ENCODE peak calls at places on chromosome 11, in nine cellular contexts. One of them, this sample, is unnamed.

GRCh38 chr11:75152090-75152489 is 1.2 kb downstream of the SLCO2B1 start:
- DNase-seq in PC-3: no peak
- DNase-seq in CD8-positive, alpha-beta memory T cell: no peak
- DNase-seq in HAP-1: no peak
- DNase-seq in DMS153: no peak
- DNase-seq in NCI-H1092 treated with DMSO at 0.1 percent for 48 hours: no peak
- DNase-seq in GM06990: no peak
- DNase-seq in GM13977: no peak
- DNase-seq in thyroid gland: no peak
- DNase-seq in this sample: no peak

GRCh38 chr11:67584205-67584880 is 731 bp downstream of the GSTP1 start:
- DNase-seq in thyroid gland: peak
- DNase-seq in PC-3: peak
- DNase-seq in GM06990: peak
- DNase-seq in CD8-positive, alpha-beta memory T cell: no peak
- DNase-seq in NCI-H1092 treated with DMSO at 0.1 percent for 48 hours: no peak
- DNase-seq in HAP-1: no peak
- DNase-seq in GM13977: peak
- DNase-seq in DMS153: peak
- DNase-seq in this sample: no peak

GRCh38 chr11:5369793-5370192 is 13.8 kb upstream of the OR51M1 start:
- DNase-seq in GM13977: peak
- DNase-seq in HAP-1: no peak
- DNase-seq in NCI-H1092 treated with DMSO at 0.1 percent for 48 hours: no peak
- DNase-seq in DMS153: no peak
- DNase-seq in PC-3: peak
- DNase-seq in thyroid gland: no peak
- DNase-seq in CD8-positive, alpha-beta memory T cell: no peak
- DNase-seq in GM06990: no peak
- DNase-seq in this sample: no peak

GRCh38 chr11:122360875-122361274 is 244.9 kb upstream of the BLID start:
- DNase-seq in PC-3: peak
- DNase-seq in GM06990: no peak
- DNase-seq in DMS153: no peak
- DNase-seq in NCI-H1092 treated with DMSO at 0.1 percent for 48 hours: no peak
- DNase-seq in CD8-positive, alpha-beta memory T cell: no peak
- DNase-seq in thyroid gland: no peak
- DNase-seq in HAP-1: no peak
- DNase-seq in GM13977: no peak
- DNase-seq in this sample: no peak

GRCh38 chr11:73963861-73964260 is 13.0 kb downstream of the DNAJB13 start:
- DNase-seq in GM06990: no peak
- DNase-seq in thyroid gland: no peak
- DNase-seq in HAP-1: no peak
- DNase-seq in NCI-H1092 treated with DMSO at 0.1 percent for 48 hours: no peak
- DNase-seq in DMS153: no peak
- DNase-seq in GM13977: no peak
- DNase-seq in PC-3: no peak
- DNase-seq in CD8-positive, alpha-beta memory T cell: no peak
- DNase-seq in this sample: no peak

GRCh38 chr11:17861036-17861755 is 126.6 kb downstream of the KCNC1 start:
- DNase-seq in GM13977: no peak
- DNase-seq in GM06990: no peak
- DNase-seq in thyroid gland: no peak
- DNase-seq in NCI-H1092 treated with DMSO at 0.1 percent for 48 hours: no peak
- DNase-seq in PC-3: no peak
- DNase-seq in DMS153: no peak
- DNase-seq in CD8-positive, alpha-beta memory T cell: no peak
- DNase-seq in HAP-1: no peak
- DNase-seq in this sample: no peak

GRCh38 chr11:9754041-9754471 is 90.2 kb downstream of the SWAP70 start:
- DNase-seq in HAP-1: no peak
- DNase-seq in thyroid gland: no peak
- DNase-seq in NCI-H1092 treated with DMSO at 0.1 percent for 48 hours: no peak
- DNase-seq in DMS153: no peak
- DNase-seq in GM06990: no peak
- DNase-seq in GM13977: no peak
- DNase-seq in CD8-positive, alpha-beta memory T cell: no peak
- DNase-seq in PC-3: no peak
- DNase-seq in this sample: no peak

GRCh38 chr11:81673001-81673400 is 1060.7 kb downstream of the FAM181B start:
- DNase-seq in HAP-1: no peak
- DNase-seq in GM06990: no peak
- DNase-seq in DMS153: no peak
- DNase-seq in PC-3: no peak
- DNase-seq in GM13977: no peak
- DNase-seq in NCI-H1092 treated with DMSO at 0.1 percent for 48 hours: no peak
- DNase-seq in CD8-positive, alpha-beta memory T cell: no peak
- DNase-seq in thyroid gland: no peak
- DNase-seq in this sample: no peak

GRCh38 chr11:67731583-67731982 is 57.2 kb upstream of the ALDH3B2 start:
- DNase-seq in GM06990: no peak
- DNase-seq in GM13977: no peak
- DNase-seq in HAP-1: peak
- DNase-seq in NCI-H1092 treated with DMSO at 0.1 percent for 48 hours: no peak
- DNase-seq in DMS153: no peak
- DNase-seq in CD8-positive, alpha-beta memory T cell: no peak
- DNase-seq in PC-3: peak
- DNase-seq in thyroid gland: no peak
- DNase-seq in this sample: no peak

GRCh38 chr11:15071556-15072255 is 1.7 kb upstream of the CALCB start:
- DNase-seq in CD8-positive, alpha-beta memory T cell: no peak
- DNase-seq in PC-3: no peak
- DNase-seq in thyroid gland: no peak
- DNase-seq in DMS153: no peak
- DNase-seq in NCI-H1092 treated with DMSO at 0.1 percent for 48 hours: no peak
- DNase-seq in GM06990: no peak
- DNase-seq in HAP-1: no peak
- DNase-seq in GM13977: no peak
- DNase-seq in this sample: no peak

GRCh38 chr11:61972796-61973602 is 5.6 kb upstream of the FTH1 start:
- DNase-seq in CD8-positive, alpha-beta memory T cell: no peak
- DNase-seq in DMS153: no peak
- DNase-seq in GM13977: no peak
- DNase-seq in PC-3: peak
- DNase-seq in thyroid gland: peak
- DNase-seq in GM06990: no peak
- DNase-seq in NCI-H1092 treated with DMSO at 0.1 percent for 48 hours: no peak
- DNase-seq in HAP-1: no peak
- DNase-seq in this sample: no peak

GRCh38 chr11:17015639-17016125 is 1.5 kb upstream of the PLEKHA7 start:
- DNase-seq in CD8-positive, alpha-beta memory T cell: no peak
- DNase-seq in DMS153: no peak
- DNase-seq in NCI-H1092 treated with DMSO at 0.1 percent for 48 hours: no peak
- DNase-seq in thyroid gland: no peak
- DNase-seq in GM06990: no peak
- DNase-seq in HAP-1: no peak
- DNase-seq in PC-3: no peak
- DNase-seq in GM13977: no peak
- DNase-seq in this sample: no peak

GRCh38 chr11:44005076-44005800 is 42.5 kb upstream of the ACCSL start:
- DNase-seq in HAP-1: no peak
- DNase-seq in CD8-positive, alpha-beta memory T cell: no peak
- DNase-seq in GM06990: no peak
- DNase-seq in NCI-H1092 treated with DMSO at 0.1 percent for 48 hours: peak
- DNase-seq in PC-3: no peak
- DNase-seq in DMS153: no peak
- DNase-seq in thyroid gland: no peak
- DNase-seq in GM13977: no peak
- DNase-seq in this sample: no peak

GRCh38 chr11:119322360-119322739 is 5.4 kb upstream of the MCAM start:
- DNase-seq in HAP-1: no peak
- DNase-seq in CD8-positive, alpha-beta memory T cell: no peak
- DNase-seq in PC-3: peak
- DNase-seq in NCI-H1092 treated with DMSO at 0.1 percent for 48 hours: no peak
- DNase-seq in DMS153: no peak
- DNase-seq in GM06990: no peak
- DNase-seq in GM13977: no peak
- DNase-seq in thyroid gland: no peak
- DNase-seq in this sample: no peak

GRCh38 chr11:33899383-33900037 is 7.6 kb upstream of the LMO2 start:
- DNase-seq in HAP-1: no peak
- DNase-seq in NCI-H1092 treated with DMSO at 0.1 percent for 48 hours: peak
- DNase-seq in thyroid gland: peak
- DNase-seq in DMS153: peak
- DNase-seq in GM13977: no peak
- DNase-seq in CD8-positive, alpha-beta memory T cell: no peak
- DNase-seq in PC-3: peak
- DNase-seq in GM06990: no peak
- DNase-seq in this sample: no peak

GRCh38 chr11:130524132-130524790 is 75.8 kb downstream of the ADAMTS15 start:
- DNase-seq in NCI-H1092 treated with DMSO at 0.1 percent for 48 hours: no peak
- DNase-seq in CD8-positive, alpha-beta memory T cell: no peak
- DNase-seq in PC-3: no peak
- DNase-seq in GM06990: no peak
- DNase-seq in DMS153: no peak
- DNase-seq in thyroid gland: no peak
- DNase-seq in GM13977: no peak
- DNase-seq in HAP-1: no peak
- DNase-seq in this sample: no peak

GRCh38 chr11:17803751-17804334 is 69.3 kb downstream of the KCNC1 start:
- DNase-seq in thyroid gland: no peak
- DNase-seq in PC-3: no peak
- DNase-seq in GM06990: no peak
- DNase-seq in HAP-1: no peak
- DNase-seq in CD8-positive, alpha-beta memory T cell: no peak
- DNase-seq in DMS153: peak
- DNase-seq in NCI-H1092 treated with DMSO at 0.1 percent for 48 hours: peak
- DNase-seq in GM13977: no peak
- DNase-seq in this sample: no peak

GRCh38 chr11:74141274-74141695 is 29.5 kb downstream of the C2CD3 start:
- DNase-seq in NCI-H1092 treated with DMSO at 0.1 percent for 48 hours: no peak
- DNase-seq in thyroid gland: peak
- DNase-seq in DMS153: peak
- DNase-seq in PC-3: peak
- DNase-seq in GM13977: no peak
- DNase-seq in GM06990: no peak
- DNase-seq in CD8-positive, alpha-beta memory T cell: no peak
- DNase-seq in HAP-1: peak
- DNase-seq in this sample: no peak

GRCh38 chr11:110373061-110373702 is 56.6 kb upstream of the FDX1 start:
- DNase-seq in PC-3: peak
- DNase-seq in GM13977: peak
- DNase-seq in GM06990: peak
- DNase-seq in CD8-positive, alpha-beta memory T cell: no peak
- DNase-seq in thyroid gland: no peak
- DNase-seq in DMS153: no peak
- DNase-seq in HAP-1: no peak
- DNase-seq in NCI-H1092 treated with DMSO at 0.1 percent for 48 hours: no peak
- DNase-seq in this sample: no peak

GRCh38 chr11:61551630-61552029 is 29.2 kb downstream of the SYT7 start:
- DNase-seq in GM06990: no peak
- DNase-seq in PC-3: peak
- DNase-seq in GM13977: no peak
- DNase-seq in CD8-positive, alpha-beta memory T cell: no peak
- DNase-seq in HAP-1: no peak
- DNase-seq in NCI-H1092 treated with DMSO at 0.1 percent for 48 hours: no peak
- DNase-seq in DMS153: no peak
- DNase-seq in thyroid gland: peak
- DNase-seq in this sample: no peak

GRCh38 chr11:6612816-6613136 is 760 bp upstream of the TAF10 start:
- DNase-seq in NCI-H1092 treated with DMSO at 0.1 percent for 48 hours: no peak
- DNase-seq in DMS153: peak
- DNase-seq in GM13977: no peak
- DNase-seq in HAP-1: no peak
- DNase-seq in CD8-positive, alpha-beta memory T cell: no peak
- DNase-seq in thyroid gland: peak
- DNase-seq in PC-3: no peak
- DNase-seq in GM06990: no peak
- DNase-seq in this sample: no peak

GRCh38 chr11:2691355-2691761 is 8.4 kb downstream of the KCNQ1OT1 start:
- DNase-seq in DMS153: no peak
- DNase-seq in PC-3: no peak
- DNase-seq in GM06990: no peak
- DNase-seq in HAP-1: no peak
- DNase-seq in NCI-H1092 treated with DMSO at 0.1 percent for 48 hours: no peak
- DNase-seq in CD8-positive, alpha-beta memory T cell: no peak
- DNase-seq in GM13977: no peak
- DNase-seq in thyroid gland: no peak
- DNase-seq in this sample: no peak

GRCh38 chr11:86132667-86133310 is 63.9 kb upstream of the PICALM start:
- DNase-seq in CD8-positive, alpha-beta memory T cell: no peak
- DNase-seq in PC-3: no peak
- DNase-seq in GM13977: no peak
- DNase-seq in NCI-H1092 treated with DMSO at 0.1 percent for 48 hours: no peak
- DNase-seq in thyroid gland: no peak
- DNase-seq in HAP-1: no peak
- DNase-seq in DMS153: no peak
- DNase-seq in GM06990: no peak
- DNase-seq in this sample: no peak

GRCh38 chr11:48090174-48090573 is 109.8 kb downstream of the PTPRJ start:
- DNase-seq in NCI-H1092 treated with DMSO at 0.1 percent for 48 hours: no peak
- DNase-seq in DMS153: no peak
- DNase-seq in GM06990: no peak
- DNase-seq in thyroid gland: no peak
- DNase-seq in CD8-positive, alpha-beta memory T cell: no peak
- DNase-seq in GM13977: no peak
- DNase-seq in HAP-1: no peak
- DNase-seq in PC-3: no peak
- DNase-seq in this sample: no peak

GRCh38 chr11:97610000-97610399 is 1220.2 kb downstream of the JRKL start:
- DNase-seq in GM13977: no peak
- DNase-seq in PC-3: peak
- DNase-seq in DMS153: no peak
- DNase-seq in thyroid gland: no peak
- DNase-seq in GM06990: no peak
- DNase-seq in CD8-positive, alpha-beta memory T cell: no peak
- DNase-seq in HAP-1: no peak
- DNase-seq in NCI-H1092 treated with DMSO at 0.1 percent for 48 hours: no peak
- DNase-seq in this sample: no peak

GRCh38 chr11:121613724-121614123 is 161.0 kb upstream of the SORL1-AS1 start:
- DNase-seq in DMS153: peak
- DNase-seq in NCI-H1092 treated with DMSO at 0.1 percent for 48 hours: peak
- DNase-seq in thyroid gland: no peak
- DNase-seq in GM06990: no peak
- DNase-seq in HAP-1: no peak
- DNase-seq in PC-3: no peak
- DNase-seq in GM13977: no peak
- DNase-seq in CD8-positive, alpha-beta memory T cell: no peak
- DNase-seq in this sample: no peak

This sample was measured in T-cell.